ENCODE peak calls at places on chromosome 9, in four cellular contexts. W, L, N and K are unnamed samples.

GRCh38 chr9:108779506-108779905 is 76.3 kb downstream of the ACTL7B start:
- DNase-seq in W (no peak), L (no peak), N (no peak), K (no peak)

GRCh38 chr9:34571180-34571800 is 18.2 kb downstream of the CNTFR start:
- DNase-seq in W (no peak), L (no peak), N (no peak), K (no peak)

GRCh38 chr9:33159058-33159759 is 7.9 kb downstream of the B4GALT1 start:
- DNase-seq in W (no peak), L (no peak), N (no peak), K (peak)

GRCh38 chr9:129500166-129500862 is 120.6 kb downstream of the C9orf50 start:
- DNase-seq in W (peak), L (no peak), N (no peak), K (no peak)

GRCh38 chr9:73412874-73413273 is 261.2 kb downstream of the ANXA1 start:
- DNase-seq in W (no peak), L (no peak), N (no peak), K (peak)

GRCh38 chr9:89171693-89172092 is 6.9 kb downstream of the SHC3 start:
- DNase-seq in W (no peak), L (no peak), N (no peak), K (no peak)

GRCh38 chr9:125513634-125514413 is 193.2 kb downstream of the MAPKAP1 start:
- DNase-seq in W (no peak), L (peak), N (no peak), K (peak)

GRCh38 chr9:22342489-22343217 is 104.0 kb upstream of the DMRTA1 start:
- DNase-seq in W (no peak), L (no peak), N (no peak), K (no peak)

GRCh38 chr9:112846528-112847488 is 43.9 kb downstream of the SLC46A2 start:
- DNase-seq in W (no peak), L (no peak), N (no peak), K (no peak)

GRCh38 chr9:131598121-131598520 is 52.8 kb downstream of the PRRT1B start:
- DNase-seq in W (no peak), L (no peak), N (no peak), K (no peak)

GRCh38 chr9:105194234-105194633 is 50.2 kb upstream of the SLC44A1 start:
- DNase-seq in W (no peak), L (no peak), N (no peak), K (no peak)

GRCh38 chr9:88387733-88388202 is 476 bp upstream of the SPIN1 start:
- DNase-seq in W (peak), L (peak), N (peak), K (no peak)

GRCh38 chr9:135669616-135670285 is 6.6 kb downstream of the LCN9 start:
- DNase-seq in W (no peak), L (no peak), N (no peak), K (no peak)

GRCh38 chr9:114312513-114312875 is 10.4 kb upstream of the ORM1 start:
- DNase-seq in W (no peak), L (peak), N (no peak), K (no peak)

GRCh38 chr9:109087795-109088194 is 32.0 kb downstream of the TMEM245 start:
- DNase-seq in W (no peak), L (no peak), N (no peak), K (no peak)

GRCh38 chr9:89639367-89639795 is 34.6 kb downstream of the GADD45G start:
- DNase-seq in W (no peak), L (no peak), N (no peak), K (no peak)

GRCh38 chr9:135794361-135794885 is 92.4 kb downstream of the KCNT1 start:
- DNase-seq in W (no peak), L (no peak), N (no peak), K (no peak)

GRCh38 chr9:112119225-112120045 is 55.7 kb downstream of the SUSD1 start:
- DNase-seq in W (no peak), L (no peak), N (no peak), K (no peak)

GRCh38 chr9:120412425-120412951 is 167.5 kb downstream of the CDK5RAP2 start:
- DNase-seq in W (peak), L (no peak), N (no peak), K (no peak)

GRCh38 chr9:111566234-111566633 is 33.2 kb downstream of the PTGR1 start:
- DNase-seq in W (no peak), L (no peak), N (no peak), K (no peak)